ENCODE peak calls at places on chromosomes 2 and 18, in nine cellular contexts. One of them, this sample, is unnamed.

GRCh38 chr18:42429208-42429607 is 474.2 kb downstream of the PIK3C3 start:
- DNase-seq in Calu3: no peak
- DNase-seq in mammary epithelial cell: no peak
- DNase-seq in activated CD4-positive, alpha-beta T cell treated with anti-CD3 and anti-CD28 coated beads, Interleukin-2, amount 10 ng/mL, durations not matched to agents 7 days and 5 days: no peak
- DNase-seq in AG04450: no peak
- DNase-seq in astrocyte: no peak
- DNase-seq in NCI-H187 treated with DMSO at 0.1 percent for 48 hours: no peak
- DNase-seq in NK-92 treated with Interleukin-12 subunit alpha and Interleukin-12 subunit beta, amount 100 ng/mL, for 24 hours: no peak
- DNase-seq in nucleus accumbens: no peak
- DNase-seq in this sample: no peak

GRCh38 chr2:231456295-231457004 is 7.8 kb downstream of the NCL start:
- DNase-seq in Calu3: no peak
- DNase-seq in mammary epithelial cell: no peak
- DNase-seq in activated CD4-positive, alpha-beta T cell treated with anti-CD3 and anti-CD28 coated beads, Interleukin-2, amount 10 ng/mL, durations not matched to agents 7 days and 5 days: no peak
- DNase-seq in AG04450: no peak
- DNase-seq in astrocyte: no peak
- DNase-seq in NCI-H187 treated with DMSO at 0.1 percent for 48 hours: no peak
- DNase-seq in NK-92 treated with Interleukin-12 subunit alpha and Interleukin-12 subunit beta, amount 100 ng/mL, for 24 hours: no peak
- DNase-seq in nucleus accumbens: no peak
- DNase-seq in this sample: no peak

GRCh38 chr2:118607663-118608062 is 239.8 kb downstream of the EN1 start:
- DNase-seq in Calu3: no peak
- DNase-seq in mammary epithelial cell: no peak
- DNase-seq in activated CD4-positive, alpha-beta T cell treated with anti-CD3 and anti-CD28 coated beads, Interleukin-2, amount 10 ng/mL, durations not matched to agents 7 days and 5 days: no peak
- DNase-seq in AG04450: no peak
- DNase-seq in astrocyte: no peak
- DNase-seq in NCI-H187 treated with DMSO at 0.1 percent for 48 hours: no peak
- DNase-seq in NK-92 treated with Interleukin-12 subunit alpha and Interleukin-12 subunit beta, amount 100 ng/mL, for 24 hours: no peak
- DNase-seq in nucleus accumbens: no peak
- DNase-seq in this sample: no peak

GRCh38 chr2:214801768-214802397 is 7.6 kb downstream of the BARD1 start:
- DNase-seq in Calu3: no peak
- DNase-seq in mammary epithelial cell: no peak
- DNase-seq in activated CD4-positive, alpha-beta T cell treated with anti-CD3 and anti-CD28 coated beads, Interleukin-2, amount 10 ng/mL, durations not matched to agents 7 days and 5 days: no peak
- DNase-seq in AG04450: no peak
- DNase-seq in astrocyte: no peak
- DNase-seq in NCI-H187 treated with DMSO at 0.1 percent for 48 hours: no peak
- DNase-seq in NK-92 treated with Interleukin-12 subunit alpha and Interleukin-12 subunit beta, amount 100 ng/mL, for 24 hours: no peak
- DNase-seq in nucleus accumbens: no peak
- DNase-seq in this sample: no peak

GRCh38 chr18:49812321-49813070 is 837 bp downstream of the ACAA2 start:
- DNase-seq in Calu3: no peak
- DNase-seq in mammary epithelial cell: peak
- DNase-seq in activated CD4-positive, alpha-beta T cell treated with anti-CD3 and anti-CD28 coated beads, Interleukin-2, amount 10 ng/mL, durations not matched to agents 7 days and 5 days: no peak
- DNase-seq in AG04450: no peak
- DNase-seq in astrocyte: peak
- DNase-seq in NCI-H187 treated with DMSO at 0.1 percent for 48 hours: no peak
- DNase-seq in NK-92 treated with Interleukin-12 subunit alpha and Interleukin-12 subunit beta, amount 100 ng/mL, for 24 hours: no peak
- DNase-seq in nucleus accumbens: no peak
- DNase-seq in this sample: no peak

GRCh38 chr18:45290364-45290763 is 324.9 kb upstream of the SLC14A2 start:
- DNase-seq in Calu3: no peak
- DNase-seq in mammary epithelial cell: no peak
- DNase-seq in activated CD4-positive, alpha-beta T cell treated with anti-CD3 and anti-CD28 coated beads, Interleukin-2, amount 10 ng/mL, durations not matched to agents 7 days and 5 days: no peak
- DNase-seq in AG04450: no peak
- DNase-seq in astrocyte: no peak
- DNase-seq in NCI-H187 treated with DMSO at 0.1 percent for 48 hours: no peak
- DNase-seq in NK-92 treated with Interleukin-12 subunit alpha and Interleukin-12 subunit beta, amount 100 ng/mL, for 24 hours: no peak
- DNase-seq in nucleus accumbens: no peak
- DNase-seq in this sample: no peak

GRCh38 chr2:54572262-54572635 is 116.1 kb downstream of the SPTBN1 start:
- DNase-seq in Calu3: peak
- DNase-seq in mammary epithelial cell: peak
- DNase-seq in activated CD4-positive, alpha-beta T cell treated with anti-CD3 and anti-CD28 coated beads, Interleukin-2, amount 10 ng/mL, durations not matched to agents 7 days and 5 days: no peak
- DNase-seq in AG04450: no peak
- DNase-seq in astrocyte: peak
- DNase-seq in NCI-H187 treated with DMSO at 0.1 percent for 48 hours: no peak
- DNase-seq in NK-92 treated with Interleukin-12 subunit alpha and Interleukin-12 subunit beta, amount 100 ng/mL, for 24 hours: no peak
- DNase-seq in nucleus accumbens: no peak
- DNase-seq in this sample: no peak

GRCh38 chr2:75606851-75607798 is 39.5 kb upstream of the MRPL19 start:
- DNase-seq in Calu3: no peak
- DNase-seq in mammary epithelial cell: peak
- DNase-seq in activated CD4-positive, alpha-beta T cell treated with anti-CD3 and anti-CD28 coated beads, Interleukin-2, amount 10 ng/mL, durations not matched to agents 7 days and 5 days: no peak
- DNase-seq in AG04450: no peak
- DNase-seq in astrocyte: peak
- DNase-seq in NCI-H187 treated with DMSO at 0.1 percent for 48 hours: no peak
- DNase-seq in NK-92 treated with Interleukin-12 subunit alpha and Interleukin-12 subunit beta, amount 100 ng/mL, for 24 hours: no peak
- DNase-seq in nucleus accumbens: no peak
- DNase-seq in this sample: no peak

GRCh38 chr2:170276926-170277571 is 99.1 kb downstream of the MYO3B start:
- DNase-seq in Calu3: no peak
- DNase-seq in mammary epithelial cell: no peak
- DNase-seq in activated CD4-positive, alpha-beta T cell treated with anti-CD3 and anti-CD28 coated beads, Interleukin-2, amount 10 ng/mL, durations not matched to agents 7 days and 5 days: no peak
- DNase-seq in AG04450: no peak
- DNase-seq in astrocyte: no peak
- DNase-seq in NCI-H187 treated with DMSO at 0.1 percent for 48 hours: no peak
- DNase-seq in NK-92 treated with Interleukin-12 subunit alpha and Interleukin-12 subunit beta, amount 100 ng/mL, for 24 hours: no peak
- DNase-seq in nucleus accumbens: no peak
- DNase-seq in this sample: no peak

GRCh38 chr18:35029103-35029502 is 12.1 kb upstream of the MAPRE2 start:
- DNase-seq in Calu3: no peak
- DNase-seq in mammary epithelial cell: no peak
- DNase-seq in activated CD4-positive, alpha-beta T cell treated with anti-CD3 and anti-CD28 coated beads, Interleukin-2, amount 10 ng/mL, durations not matched to agents 7 days and 5 days: no peak
- DNase-seq in AG04450: peak
- DNase-seq in astrocyte: peak
- DNase-seq in NCI-H187 treated with DMSO at 0.1 percent for 48 hours: no peak
- DNase-seq in NK-92 treated with Interleukin-12 subunit alpha and Interleukin-12 subunit beta, amount 100 ng/mL, for 24 hours: no peak
- DNase-seq in nucleus accumbens: no peak
- DNase-seq in this sample: no peak

GRCh38 chr2:233303252-233303651 is 4.4 kb upstream of the SAG start:
- DNase-seq in Calu3: no peak
- DNase-seq in mammary epithelial cell: no peak
- DNase-seq in activated CD4-positive, alpha-beta T cell treated with anti-CD3 and anti-CD28 coated beads, Interleukin-2, amount 10 ng/mL, durations not matched to agents 7 days and 5 days: no peak
- DNase-seq in AG04450: no peak
- DNase-seq in astrocyte: no peak
- DNase-seq in NCI-H187 treated with DMSO at 0.1 percent for 48 hours: no peak
- DNase-seq in NK-92 treated with Interleukin-12 subunit alpha and Interleukin-12 subunit beta, amount 100 ng/mL, for 24 hours: no peak
- DNase-seq in nucleus accumbens: no peak
- DNase-seq in this sample: no peak

GRCh38 chr2:157572725-157573124 is 55.9 kb downstream of the ACVR1C start:
- DNase-seq in Calu3: peak
- DNase-seq in mammary epithelial cell: no peak
- DNase-seq in activated CD4-positive, alpha-beta T cell treated with anti-CD3 and anti-CD28 coated beads, Interleukin-2, amount 10 ng/mL, durations not matched to agents 7 days and 5 days: no peak
- DNase-seq in AG04450: no peak
- DNase-seq in astrocyte: no peak
- DNase-seq in NCI-H187 treated with DMSO at 0.1 percent for 48 hours: no peak
- DNase-seq in NK-92 treated with Interleukin-12 subunit alpha and Interleukin-12 subunit beta, amount 100 ng/mL, for 24 hours: no peak
- DNase-seq in nucleus accumbens: no peak
- DNase-seq in this sample: no peak

GRCh38 chr2:108906403-108907077 is 82.5 kb downstream of the EDAR start:
- DNase-seq in Calu3: no peak
- DNase-seq in mammary epithelial cell: no peak
- DNase-seq in activated CD4-positive, alpha-beta T cell treated with anti-CD3 and anti-CD28 coated beads, Interleukin-2, amount 10 ng/mL, durations not matched to agents 7 days and 5 days: no peak
- DNase-seq in AG04450: no peak
- DNase-seq in astrocyte: no peak
- DNase-seq in NCI-H187 treated with DMSO at 0.1 percent for 48 hours: no peak
- DNase-seq in NK-92 treated with Interleukin-12 subunit alpha and Interleukin-12 subunit beta, amount 100 ng/mL, for 24 hours: no peak
- DNase-seq in nucleus accumbens: no peak
- DNase-seq in this sample: no peak

GRCh38 chr18:25133879-25134278 is 218.1 kb downstream of the ZNF521 start:
- DNase-seq in Calu3: no peak
- DNase-seq in mammary epithelial cell: no peak
- DNase-seq in activated CD4-positive, alpha-beta T cell treated with anti-CD3 and anti-CD28 coated beads, Interleukin-2, amount 10 ng/mL, durations not matched to agents 7 days and 5 days: no peak
- DNase-seq in AG04450: no peak
- DNase-seq in astrocyte: no peak
- DNase-seq in NCI-H187 treated with DMSO at 0.1 percent for 48 hours: no peak
- DNase-seq in NK-92 treated with Interleukin-12 subunit alpha and Interleukin-12 subunit beta, amount 100 ng/mL, for 24 hours: no peak
- DNase-seq in nucleus accumbens: no peak
- DNase-seq in this sample: no peak

GRCh38 chr2:217090024-217090473 is 230.2 kb upstream of the TNP1 start:
- DNase-seq in Calu3: no peak
- DNase-seq in mammary epithelial cell: no peak
- DNase-seq in activated CD4-positive, alpha-beta T cell treated with anti-CD3 and anti-CD28 coated beads, Interleukin-2, amount 10 ng/mL, durations not matched to agents 7 days and 5 days: peak
- DNase-seq in AG04450: no peak
- DNase-seq in astrocyte: no peak
- DNase-seq in NCI-H187 treated with DMSO at 0.1 percent for 48 hours: no peak
- DNase-seq in NK-92 treated with Interleukin-12 subunit alpha and Interleukin-12 subunit beta, amount 100 ng/mL, for 24 hours: no peak
- DNase-seq in nucleus accumbens: no peak
- DNase-seq in this sample: no peak

GRCh38 chr2:100242891-100243670 is 79.2 kb downstream of the LONRF2 start:
- DNase-seq in Calu3: peak
- DNase-seq in mammary epithelial cell: peak
- DNase-seq in activated CD4-positive, alpha-beta T cell treated with anti-CD3 and anti-CD28 coated beads, Interleukin-2, amount 10 ng/mL, durations not matched to agents 7 days and 5 days: peak
- DNase-seq in AG04450: no peak
- DNase-seq in astrocyte: peak
- DNase-seq in NCI-H187 treated with DMSO at 0.1 percent for 48 hours: no peak
- DNase-seq in NK-92 treated with Interleukin-12 subunit alpha and Interleukin-12 subunit beta, amount 100 ng/mL, for 24 hours: peak
- DNase-seq in nucleus accumbens: peak
- DNase-seq in this sample: no peak

This sample was measured in caudate nucleus.